ENCODE peak calls at places on chromosome 20, in five cellular contexts. A, V, K, Z and Q are unnamed samples. For H3K4me1 and H3K27me3, the result is how much of the 10 kb centered on the place peaks cover.

GRCh38 chr20:37598611-37599342 is 71.1 kb upstream of the BLCAP start:
- DNase-seq in A (no peak), V (no peak), K (no peak), Z (no peak), Q (no peak)

GRCh38 chr20:49964964-49965780 is 17.6 kb upstream of the SNAI1 start:
- DNase-seq in A (no peak), V (no peak), K (no peak), Z (peak), Q (no peak)

GRCh38 chr20:4666001-4666470 is 55.7 kb upstream of the PRND start:
- DNase-seq in A (no peak), V (no peak), K (no peak), Z (no peak), Q (no peak)

GRCh38 chr20:34512266-34512954 is 3.8 kb upstream of the DYNLRB1 start:
- DNase-seq in A (no peak), V (no peak), K (no peak), Z (no peak), Q (no peak)

GRCh38 chr20:44967207-44967807 is 995 bp downstream of the STK4 start:
- DNase-seq in A (no peak), V (no peak), K (no peak), Z (no peak), Q (no peak)

GRCh38 chr20:19757973-19758887 is at the start of gene RIN2:
- DNase-seq in A (peak), V (peak), K (peak), Z (peak), Q (peak)

GRCh38 chr20:5784735-5785134 is 34.5 kb downstream of the SHLD1 start:
- DNase-seq in A (no peak), V (no peak), K (no peak), Z (no peak), Q (no peak)

GRCh38 chr20:41604002-41604401 is 14.2 kb downstream of the CHD6 start:
- DNase-seq in A (no peak), V (no peak), K (no peak), Z (no peak), Q (no peak)

GRCh38 chr20:3595541-3595940 is 67.7 kb downstream of the GFRA4 start:
- DNase-seq in A (no peak), V (no peak), K (peak), Z (no peak), Q (no peak)

GRCh38 chr20:62136283-62137091 is 6.7 kb downstream of the PSMA7 start:
- DNase-seq in A (peak), V (peak), K (no peak), Z (peak), Q (peak)

GRCh38 chr20:15918631-15919030 is 654.6 kb downstream of the KIF16B start:
- DNase-seq in A (no peak), V (no peak), K (peak), Z (no peak), Q (no peak)

GRCh38 chr20:37823276-37823980 is 79.5 kb upstream of the VSTM2L start:
- DNase-seq in A (no peak), V (no peak), K (no peak), Z (no peak), Q (no peak)

GRCh38 chr20:43916073-43916874 is 1.6 kb downstream of the TOX2 start:
- DNase-seq in A (no peak), V (peak), K (no peak), Z (no peak), Q (no peak)

GRCh38 chr20:24718696-24719095 is 230.4 kb upstream of the CST7 start:
- DNase-seq in A (no peak), V (no peak), K (peak), Z (no peak), Q (no peak)

GRCh38 chr20:63273635-63274380 is 1.2 kb downstream of the ARFGAP1 start:
- DNase-seq in A (no peak), V (no peak), K (no peak), Z (no peak), Q (no peak)

GRCh38 chr20:50624351-50625016 is 66.9 kb downstream of the RIPOR3 start:
- DNase-seq in A (no peak), V (no peak), K (no peak), Z (no peak), Q (no peak)

GRCh38 chr20:12581644-12582350 is 427.0 kb upstream of the SPTLC3 start:
- DNase-seq in A (peak), V (no peak), K (no peak), Z (no peak), Q (no peak)

GRCh38 chr20:49608752-49609670 is 41.1 kb upstream of the PTGIS start:
- DNase-seq in A (peak), V (peak), K (no peak), Z (peak), Q (no peak)

GRCh38 chr20:50794181-50794845 is 548 bp upstream of the BCAS4 start:
- DNase-seq in A (no peak), V (no peak), K (no peak), Z (no peak), Q (no peak)

GRCh38 chr20:56447227-56447626 is 21.2 kb upstream of the RTF2 start:
- DNase-seq in A (no peak), V (peak), K (no peak), Z (no peak), Q (no peak)

GRCh38 chr20:38805958-38806854 is 709 bp downstream of the PPP1R16B start:
- DNase-seq in A (no peak), V (no peak), K (no peak), Z (peak), Q (no peak)

GRCh38 chr20:56400001-56400640 is 7.7 kb downstream of the CSTF1 start:
- DNase-seq in A (peak), V (no peak), K (no peak), Z (no peak), Q (peak)

GRCh38 chr20:63009988-63010769 is 3.4 kb upstream of the BHLHE23 start:
- DNase-seq in A (no peak), V (no peak), K (no peak), Z (no peak), Q (no peak)

GRCh38 chr20:41453006-41453950 is 86.7 kb upstream of the EMILIN3 start:
- DNase-seq in A (no peak), V (no peak), K (no peak), Z (no peak), Q (no peak)

GRCh38 chr20:11891081-11891826 is 26.4 kb upstream of the BTBD3 start:
- DNase-seq in A (peak), V (peak), K (no peak), Z (peak), Q (no peak)

GRCh38 chr20:8155848-8156602 is 24.0 kb downstream of the PLCB1 start:
- DNase-seq in A (no peak), V (no peak), K (no peak), Z (no peak), Q (no peak)

GRCh38 chr20:40233401-40233800 is 455.6 kb downstream of the MAFB start:
- DNase-seq in A (no peak), V (no peak), K (no peak), Z (no peak), Q (no peak)

GRCh38 chr20:40690836-40691565 is 2.0 kb upstream of the MAFB start:
- DNase-seq in A (no peak), V (no peak), K (no peak), Z (no peak), Q (no peak)

GRCh38 chr20:23151008-23151703 is 65.0 kb upstream of the CD93 start:
- DNase-seq in A (no peak), V (peak), K (no peak), Z (no peak), Q (no peak)

GRCh38 chr20:29873946-29874345 is 1383.5 kb upstream of the DEFB115 start:
- DNase-seq in A (no peak), V (peak), K (peak), Z (peak), Q (no peak)

GRCh38 chr20:43658723-43659419 is 8.0 kb upstream of the MYBL2 start:
- DNase-seq in A (no peak), V (no peak), K (no peak), Z (no peak), Q (no peak)

GRCh38 chr20:63847374-63848002 is 13.8 kb upstream of the ABHD16B start:
- DNase-seq in A (peak), V (no peak), K (no peak), Z (no peak), Q (no peak)

GRCh38 chr20:63483834-63484233 is 11.4 kb upstream of the KCNQ2 start:
- DNase-seq in A (no peak), V (no peak), K (no peak), Z (no peak), Q (no peak)

GRCh38 chr20:53919886-53920285 is 150.5 kb downstream of the BCAS1 start:
- DNase-seq in A (no peak), V (no peak), K (no peak), Z (no peak), Q (no peak)

GRCh38 chr20:53922901-53923314 is 147.5 kb downstream of the BCAS1 start:
- DNase-seq in A (no peak), V (no peak), K (no peak), Z (no peak), Q (no peak)

GRCh38 chr20:53918949-53919361 is 151.4 kb downstream of the BCAS1 start:
- DNase-seq in A (no peak), V (no peak), K (no peak), Z (no peak), Q (no peak)

GRCh38 chr20:53921443-53921973 is 148.9 kb downstream of the BCAS1 start:
- DNase-seq in A (no peak), V (no peak), K (no peak), Z (no peak), Q (no peak)

GRCh38 chr20:53920647-53921245 is 149.6 kb downstream of the BCAS1 start:
- DNase-seq in A (no peak), V (no peak), K (no peak), Z (no peak), Q (no peak)
- H3K4me1 ChIP-seq in A (half or more), V (under half), K (under half), Z (under half), Q (under half)

DNA sequence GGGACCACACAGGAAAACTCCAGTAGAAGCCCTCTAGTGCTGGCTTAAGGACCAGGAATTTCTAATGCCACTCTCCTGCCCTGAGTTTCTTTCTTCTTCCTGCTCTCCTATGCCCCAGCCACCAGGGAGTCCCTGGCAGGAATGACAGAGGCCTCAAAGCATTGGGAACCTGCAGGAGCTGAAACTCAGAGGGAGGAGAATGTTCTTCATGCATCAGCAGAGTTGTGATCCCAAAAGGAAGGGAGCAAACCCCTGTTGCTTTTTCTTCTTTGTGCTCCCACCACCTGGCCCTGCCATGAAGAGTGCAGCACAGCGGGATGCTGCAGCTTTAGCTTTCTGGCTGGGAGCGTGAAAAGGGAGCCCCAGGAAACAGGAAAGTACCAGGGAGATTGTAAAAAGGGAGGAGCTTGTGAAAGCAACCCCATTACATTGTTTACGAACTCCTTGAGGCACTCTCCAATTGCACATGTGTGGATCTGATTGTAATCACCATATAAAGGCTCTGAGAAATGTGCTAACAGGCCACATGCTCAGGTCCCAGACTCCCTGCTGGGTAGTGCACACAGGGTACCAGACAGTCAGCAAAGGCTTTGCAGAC is 34.7 kb upstream of the FKBP1A start:
- DNase-seq in A (no peak), V (no peak), K (peak), Z (no peak), Q (no peak)
- TF ChIP-seq CTCF in A (no peak), V (no peak), K (no peak), Z (no peak), Q (no peak)

DNA sequence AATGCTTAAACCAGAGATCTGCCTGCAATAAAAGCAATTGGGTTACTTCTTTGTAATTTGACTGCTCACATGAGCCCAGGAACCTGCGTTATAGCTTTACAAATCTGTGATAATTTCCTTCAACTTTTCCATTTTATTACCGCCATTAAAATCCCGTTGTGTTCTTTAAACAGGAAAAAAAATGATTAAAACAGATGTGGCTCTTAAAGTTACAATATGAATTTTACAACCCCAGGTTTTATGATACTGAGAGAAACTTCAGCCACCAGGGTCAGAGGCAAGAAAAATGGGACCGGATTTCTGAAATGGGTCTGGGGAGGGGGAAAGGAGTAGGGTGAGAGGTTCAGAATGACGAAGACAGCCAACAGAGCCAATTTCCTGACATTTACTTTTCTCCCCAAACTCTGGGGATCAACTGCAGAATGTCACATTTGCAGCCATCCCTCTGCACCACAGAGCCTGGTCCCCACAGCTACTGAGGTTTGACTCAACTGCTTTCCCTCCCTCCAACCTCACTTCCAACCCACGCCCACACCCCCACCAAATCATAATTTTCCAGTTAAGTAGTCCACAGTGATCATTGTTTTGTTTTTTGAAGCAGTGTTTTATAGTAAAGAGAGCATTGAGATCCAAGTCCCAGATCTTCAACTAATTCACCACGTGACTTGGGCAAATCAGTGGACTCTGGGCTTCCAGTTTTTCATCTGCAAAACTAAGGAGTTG is 77.6 kb upstream of the EYA2 start:
- DNase-seq in A (no peak), V (no peak), K (no peak), Z (no peak), Q (no peak)
- H3K27me3 ChIP-seq in A (half or more), V (under half), K (under half), Z (under half), Q (under half)

DNA sequence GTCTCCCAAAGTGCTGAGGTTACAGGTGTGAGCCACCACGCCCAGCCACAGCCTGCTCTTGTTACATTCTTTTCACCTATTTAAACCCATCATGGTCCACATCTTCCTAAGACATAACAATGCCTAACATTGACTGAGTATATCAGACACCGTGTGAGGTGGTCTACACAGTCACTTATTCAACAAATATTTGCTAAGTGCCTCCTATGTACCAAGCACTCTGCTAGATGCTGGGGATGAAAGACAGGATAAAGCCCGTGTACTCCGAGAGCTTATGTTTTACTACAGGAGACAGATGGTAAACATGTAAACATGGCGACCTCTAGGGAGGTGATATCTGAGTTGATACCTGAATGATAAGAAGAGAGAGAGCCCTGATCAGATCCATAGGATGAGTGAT is 12.7 kb downstream of the BCL2L1 start:
- DNase-seq in A (no peak), V (no peak), K (no peak), Z (no peak), Q (no peak)
- H3K4me1 ChIP-seq in A (half or more), V (half or more), K (half or more), Z (half or more), Q (half or more)